ENCODE peak calls at places on chromosomes 3 and 15, in ten cellular contexts. C is spleen; F is bronchial epithelial cell; M is kidney epithelial cell; O is WERI-Rb-1; T is PC-9; H is CD8-positive, alpha-beta T cell; B is mesendoderm; N is H7; Q is H1. I is an unnamed sample.

GRCh38 chr3:158770254-158771017 is 31.4 kb upstream of the MFSD1 start:
- DNase-seq in N (no peak), B (peak; percentile 47), C (no peak), F (peak; percentile 68), Q (no peak), M (no peak), T (peak; percentile 42), H (no peak), O (no peak), I (no peak)

GRCh38 chr3:136078421-136079364 is 113.2 kb downstream of the PPP2R3A start:
- DNase-seq in H (no peak), N (no peak), F (peak; percentile 47), M (no peak), C (no peak), T (no peak), B (no peak), O (no peak), Q (no peak), I (no peak)

GRCh38 chr3:133293397-133294107 is 106.3 kb upstream of the BFSP2 start:
- DNase-seq in H (no peak), Q (no peak), N (no peak), O (no peak), M (no peak), F (no peak), B (no peak), T (no peak), C (no peak), I (no peak)

GRCh38 chr3:10835406-10835805 is 19.4 kb downstream of the SLC6A11 start:
- DNase-seq in B (peak; percentile 23), N (peak; percentile 66), M (no peak), Q (peak; percentile 49), H (no peak), C (no peak), O (peak; percentile 34), F (no peak), T (no peak), I (no peak)

GRCh38 chr3:10824468-10824867 is 8.4 kb downstream of the SLC6A11 start:
- DNase-seq in N (no peak), B (no peak), M (no peak), Q (no peak), F (no peak), O (no peak), T (no peak), H (no peak), C (no peak), I (no peak)

GRCh38 chr3:130648293-130648692 is 98.3 kb downstream of the PIK3R4 start:
- DNase-seq in C (no peak), T (no peak), M (no peak), Q (no peak), B (no peak), O (no peak), N (no peak), F (no peak), H (no peak), I (no peak)

GRCh38 chr3:53554559-53555511 is 60.4 kb downstream of the CACNA1D start:
- DNase-seq in Q (no peak), B (no peak), T (no peak), N (no peak), C (no peak), F (no peak), H (no peak), M (no peak), O (no peak), I (no peak)

GRCh38 chr3:79052054-79052681 is 715.6 kb downstream of the ROBO1 start:
- DNase-seq in B (peak; percentile 62), O (peak; percentile 23), Q (peak; percentile 56), C (no peak), M (no peak), H (no peak), F (no peak), T (peak; percentile 2), N (no peak), I (no peak)

GRCh38 chr15:86555114-86555513 is 475.4 kb downstream of the AGBL1 start:
- DNase-seq in B (no peak), M (no peak), O (no peak), N (no peak), H (no peak), Q (no peak), F (peak; percentile 16), T (no peak), C (no peak), I (no peak)

GRCh38 chr15:80561500-80561899 is 133.6 kb upstream of the ABHD17C start:
- DNase-seq in C (no peak), M (no peak), F (no peak), O (no peak), Q (no peak), T (no peak), N (no peak), H (no peak), B (no peak), I (no peak)

GRCh38 chr3:152474585-152474984 is 205.9 kb downstream of the MBNL1 start:
- DNase-seq in N (peak; percentile 19), O (peak; percentile 42), C (no peak), T (peak; percentile 16), Q (no peak), H (no peak), B (peak; percentile 75), M (peak; percentile 19), F (peak; percentile 67), I (no peak)

GRCh38 chr3:66603161-66603611 is 102.4 kb upstream of the LRIG1 start:
- DNase-seq in C (no peak), M (no peak), B (no peak), Q (no peak), F (peak; percentile 85), T (no peak), N (no peak), O (no peak), H (no peak), I (no peak)

GRCh38 chr15:96121521-96121920 is 209.0 kb upstream of the NR2F2 start:
- DNase-seq in N (no peak), F (no peak), M (no peak), T (no peak), C (no peak), H (no peak), O (no peak), B (no peak), Q (no peak), I (no peak)

GRCh38 chr3:183371672-183371968 is 56.8 kb downstream of the MCF2L2 start:
- DNase-seq in N (no peak), T (peak; percentile 25), B (no peak), F (peak; percentile 70), O (no peak), H (no peak), C (no peak), M (no peak), Q (no peak), I (no peak)

DNA sequence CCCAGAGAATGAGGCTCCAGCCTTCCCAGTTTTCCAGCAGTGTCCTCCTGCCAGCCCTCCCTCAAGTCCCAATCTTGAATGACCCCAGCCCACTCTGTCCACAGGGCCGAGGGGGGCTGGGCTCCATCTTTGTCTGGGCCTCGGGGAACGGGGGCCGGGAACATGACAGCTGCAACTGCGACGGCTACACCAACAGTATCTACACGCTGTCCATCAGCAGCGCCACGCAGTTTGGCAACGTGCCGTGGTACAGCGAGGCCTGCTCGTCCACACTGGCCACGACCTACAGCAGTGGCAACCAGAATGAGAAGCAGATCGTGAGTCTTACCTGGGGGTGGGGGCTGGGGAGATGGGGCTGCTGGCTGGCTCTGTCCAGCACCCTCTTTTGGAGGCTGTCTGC is 5.6 kb upstream of the FES start:
- DNase-seq in O (no peak), C (no peak), H (no peak), N (no peak), F (no peak), M (no peak), B (no peak), T (no peak), Q (no peak), I (no peak)
- H3K4me3 ChIP-seq in O (no peak overlapping the region), C (no peak overlapping the region), H (no peak overlapping the region), N (no peak overlapping the region), F (no peak overlapping the region), M (no peak overlapping the region), B (no peak overlapping the region), T (no peak overlapping the region), Q (no peak overlapping the region), I (no peak overlapping the region)

DNA sequence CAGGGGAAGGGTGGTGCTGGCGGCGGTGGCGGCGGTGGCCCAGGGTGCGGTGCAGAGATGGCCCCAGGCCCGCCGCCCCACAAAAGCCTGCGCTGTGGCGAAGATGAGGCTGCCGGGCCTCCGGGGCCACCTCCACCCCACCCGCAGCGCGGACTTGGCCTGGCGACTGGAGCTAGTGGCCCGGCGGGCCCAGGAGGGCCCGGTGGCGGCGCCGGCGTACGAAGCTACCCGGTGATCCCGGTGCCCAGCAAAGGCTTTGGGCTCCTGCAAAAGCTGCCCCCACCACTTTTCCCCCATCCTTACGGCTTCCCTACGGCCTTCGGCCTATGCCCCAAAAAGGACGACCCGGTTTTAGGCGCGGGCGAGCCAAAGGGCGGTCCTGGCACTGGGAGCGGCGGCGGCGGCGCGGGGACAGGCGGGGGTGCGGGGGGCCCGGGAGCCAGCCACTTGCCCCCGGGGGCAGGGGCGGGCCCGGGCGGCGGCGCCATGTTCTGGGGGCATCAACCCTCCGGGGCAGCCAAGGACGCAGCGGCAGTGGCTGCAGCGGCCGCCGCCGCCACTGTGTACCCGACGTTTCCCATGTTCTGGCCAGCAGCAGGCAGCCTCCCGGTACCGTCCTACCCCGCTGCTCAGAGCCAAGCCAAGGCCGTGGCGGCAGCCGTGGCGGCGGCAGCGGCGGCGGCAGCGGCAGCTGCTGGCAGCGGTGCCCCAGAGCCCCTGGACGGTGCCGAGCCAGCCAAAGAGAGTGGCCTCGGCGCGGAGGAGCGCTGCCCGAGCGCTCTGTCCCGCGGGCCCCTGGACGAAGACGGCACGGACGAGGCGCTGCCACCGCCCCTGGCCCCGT is 1.6 kb downstream of the SKOR1 start:
- DNase-seq in N (peak; percentile 82), O (no peak), F (no peak), H (no peak), C (peak; percentile 56), M (no peak), T (no peak), Q (peak; percentile 69), B (no peak), I (no peak)
- H3K27me3 ChIP-seq in N (peaks cover 99% of the 10 kb centered on the region), O (peaks cover 65% of the 10 kb centered on the region), F (peaks cover 72% of the 10 kb centered on the region), H (peaks cover 54% of the 10 kb centered on the region), C (peaks cover 90% of the 10 kb centered on the region), M (peaks cover 98% of the 10 kb centered on the region), T (no peaks in the 10 kb centered on the region), Q (peaks cover 100% of the 10 kb centered on the region), B (peaks cover 91% of the 10 kb centered on the region), I (peaks cover 10% of the 10 kb centered on the region)

GRCh38 chr3:69838217-69838616 is 99.0 kb downstream of the MITF start:
- DNase-seq in T (no peak), F (no peak), Q (no peak), M (no peak), N (no peak), C (no peak), H (no peak), B (no peak), O (no peak), I (no peak)
- H3K4me3 ChIP-seq in T (no peak overlapping the region), F (no peak overlapping the region), Q (no peak overlapping the region), M (no peak overlapping the region), N (no peak overlapping the region), C (no peak overlapping the region), H (no peak overlapping the region), B (no peak overlapping the region), O (no peak overlapping the region), I (no peak overlapping the region)

DNA sequence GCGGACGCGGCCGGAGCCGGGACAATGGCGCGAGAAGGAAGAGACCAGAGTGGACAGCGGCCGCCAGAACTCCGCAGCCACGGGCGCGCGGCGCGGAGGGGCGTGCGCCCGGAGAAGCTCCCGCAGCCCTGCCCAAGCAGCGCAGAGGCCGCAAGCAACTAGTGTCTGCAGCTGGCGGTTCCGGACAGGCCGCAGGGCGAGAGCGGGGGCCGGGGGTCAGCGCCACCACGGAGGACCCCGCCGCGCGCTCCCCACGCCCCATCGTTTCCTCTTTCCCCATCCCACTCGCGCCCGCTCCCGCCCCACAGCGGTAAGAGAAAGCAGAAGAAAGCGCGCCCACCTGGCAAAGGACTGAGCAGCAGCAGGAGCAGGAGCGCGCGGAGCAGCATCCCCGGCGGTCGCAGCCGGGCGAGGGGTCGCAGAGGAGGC is 440 bp downstream of the PRTG start:
- DNase-seq in N (no peak), M (no peak), C (no peak), H (no peak), F (no peak), T (peak; percentile 27), O (peak; percentile 50), Q (no peak), B (no peak), I (no peak)
- H3K27me3 ChIP-seq in N (peaks cover 79% of the 10 kb centered on the region), M (no peaks in the 10 kb centered on the region), C (peaks cover 27% of the 10 kb centered on the region), H (peaks cover 13% of the 10 kb centered on the region), F (peaks cover 39% of the 10 kb centered on the region), T (no peaks in the 10 kb centered on the region), O (no peaks in the 10 kb centered on the region), Q (peaks cover 81% of the 10 kb centered on the region), B (peaks cover 5% of the 10 kb centered on the region), I (peaks cover 14% of the 10 kb centered on the region)